ENCODE peak calls at places on chromosomes 1 and 21, in ten cellular contexts. Y is stomach, F is GM13977, R is AG09319, V is NCI-H345, H is heart right ventricle, I is Caki2, X is GM19239, P is iris pigment epithelial cell, S is right atrium auricular region. U is an unnamed sample.

GRCh38 chr21:42536601-42537000 is 22.9 kb downstream of the SLC37A1 start:
- DNase-seq in Y (no peak), F (no peak), R (no peak), V (no peak), H (no peak), I (no peak), X (no peak), P (no peak), S (no peak), U (no peak)

GRCh38 chr1:95384570-95384969 is 150.6 kb downstream of the RWDD3 start:
- DNase-seq in Y (no peak), F (no peak), R (no peak), V (no peak), H (peak), I (peak), X (no peak), P (peak), S (no peak), U (no peak)

GRCh38 chr1:171814692-171815091 is 26.6 kb upstream of the DNM3 start:
- DNase-seq in Y (no peak), F (no peak), R (peak), V (no peak), H (no peak), I (no peak), X (no peak), P (peak), S (no peak), U (no peak)

GRCh38 chr1:198778049-198778448 is 139.2 kb downstream of the PTPRC start:
- DNase-seq in Y (no peak), F (no peak), R (no peak), V (no peak), H (no peak), I (no peak), X (no peak), P (peak), S (no peak), U (peak)

GRCh38 chr1:32870615-32871363 is at the start of gene FNDC5:
- DNase-seq in Y (no peak), F (peak), R (no peak), V (peak), H (no peak), I (no peak), X (no peak), P (peak), S (no peak), U (no peak)

GRCh38 chr1:9360371-9361064 is 67.8 kb downstream of the SPSB1 start:
- DNase-seq in Y (no peak), F (no peak), R (no peak), V (no peak), H (no peak), I (no peak), X (no peak), P (no peak), S (no peak), U (no peak)

GRCh38 chr1:22259581-22260282 is 116.8 kb upstream of the WNT4 start:
- DNase-seq in Y (peak), F (no peak), R (no peak), V (peak), H (no peak), I (no peak), X (no peak), P (peak), S (no peak), U (peak)

GRCh38 chr1:243580072-243580471 is 270.0 kb downstream of the AKT3 start:
- DNase-seq in Y (no peak), F (no peak), R (no peak), V (no peak), H (no peak), I (no peak), X (no peak), P (peak), S (no peak), U (no peak)

GRCh38 chr1:15433471-15433870 is 4.8 kb upstream of the CTRC start:
- DNase-seq in Y (no peak), F (no peak), R (no peak), V (no peak), H (no peak), I (no peak), X (no peak), P (no peak), S (no peak), U (no peak)

GRCh38 chr1:204971700-204972336 is 71.2 kb upstream of the CNTN2 start:
- DNase-seq in Y (no peak), F (no peak), R (peak), V (no peak), H (no peak), I (peak), X (no peak), P (peak), S (no peak), U (no peak)

GRCh38 chr1:240883490-240883889 is 271.5 kb upstream of the GREM2 start:
- DNase-seq in Y (no peak), F (no peak), R (no peak), V (no peak), H (no peak), I (no peak), X (no peak), P (no peak), S (no peak), U (no peak)

GRCh38 chr1:85278853-85279314 is 2.5 kb upstream of the BCL10 start:
- DNase-seq in Y (peak), F (peak), R (peak), V (no peak), H (no peak), I (peak), X (no peak), P (peak), S (peak), U (no peak)

GRCh38 chr1:1437904-1438376 is 2.5 kb downstream of the VWA1 start:
- DNase-seq in Y (peak), F (peak), R (no peak), V (no peak), H (no peak), I (peak), X (peak), P (no peak), S (no peak), U (peak)

GRCh38 chr1:15489052-15489736 is 13.3 kb downstream of the CELA2B start:
- DNase-seq in Y (no peak), F (no peak), R (no peak), V (peak), H (no peak), I (no peak), X (no peak), P (no peak), S (no peak), U (no peak)

GRCh38 chr21:26842976-26843911 is 2.0 kb downstream of the ADAMTS1 start:
- DNase-seq in Y (peak), F (no peak), R (peak), V (no peak), H (peak), I (peak), X (no peak), P (peak), S (peak), U (peak)

GRCh38 chr1:14259191-14259757 is 339.2 kb upstream of the KAZN start:
- DNase-seq in Y (peak), F (no peak), R (no peak), V (no peak), H (peak), I (no peak), X (no peak), P (no peak), S (peak), U (peak)

GRCh38 chr1:216422821-216423529 is at the start of gene USH2A:
- DNase-seq in Y (no peak), F (no peak), R (no peak), V (peak), H (no peak), I (no peak), X (no peak), P (no peak), S (no peak), U (no peak)

GRCh38 chr21:34889537-34890257 is 159.4 kb downstream of the RUNX1 start:
- DNase-seq in Y (peak), F (peak), R (no peak), V (peak), H (peak), I (peak), X (peak), P (peak), S (peak), U (peak)

GRCh38 chr1:228399531-228400236 is 7.0 kb downstream of the TRIM11 start:
- DNase-seq in Y (no peak), F (no peak), R (no peak), V (no peak), H (no peak), I (no peak), X (no peak), P (no peak), S (no peak), U (no peak)

U was measured in lower lobe of right lung.